ENCODE peak calls at places on chromosomes 3 and 15, in eight cellular contexts. B is effector memory CD4-positive, alpha-beta T cell; W is SJSA1; R is neuronal stem cell; S is sigmoid colon; E is lung; T is CD4-positive, alpha-beta memory T cell; N is IMR-90. U is an unnamed sample.

GRCh38 chr3:150639262-150639661 is 36.1 kb downstream of the SELENOT start:
- DNase-seq in B (no peak), W (no peak), R (no peak), S (no peak), E (no peak), T (no peak), N (peak; percentile 24), U (no peak)

GRCh38 chr3:101940521-101940992 is 91.2 kb downstream of the NFKBIZ start:
- DNase-seq in B (no peak), W (peak; percentile 84), R (peak; percentile 11), S (peak; percentile 76), E (peak; percentile 41), T (no peak), N (peak; percentile 98), U (peak; percentile 34)

GRCh38 chr3:58375209-58375608 is 42.5 kb downstream of the PXK start:
- DNase-seq in B (no peak), W (no peak), R (no peak), S (no peak), E (no peak), T (no peak), N (no peak), U (no peak)

GRCh38 chr15:80996247-80996646 is 4.5 kb upstream of the TLNRD1 start:
- DNase-seq in B (no peak), W (no peak), R (no peak), S (no peak), E (no peak), T (no peak), N (no peak), U (peak; percentile 57)

GRCh38 chr3:126212629-126213375 is 32.4 kb upstream of the ALDH1L1 start:
- DNase-seq in B (no peak), W (no peak), R (peak; percentile 81), S (peak; percentile 72), E (no peak), T (no peak), N (peak; percentile 12), U (peak; percentile 89)

GRCh38 chr3:147864754-147865354 is 455.7 kb downstream of the ZIC1 start:
- DNase-seq in B (no peak), W (no peak), R (peak; percentile 2), S (no peak), E (no peak), T (no peak), N (no peak), U (no peak)

GRCh38 chr3:61111764-61112163 is 139.5 kb downstream of the FHIT start:
- DNase-seq in B (no peak), W (no peak), R (no peak), S (no peak), E (no peak), T (no peak), N (no peak), U (no peak)

GRCh38 chr3:64440498-64440897 is 215.2 kb upstream of the PRICKLE2 start:
- DNase-seq in B (no peak), W (no peak), R (no peak), S (no peak), E (peak; percentile 84), T (no peak), N (peak; percentile 91), U (no peak)

GRCh38 chr3:12334786-12335185 is 45.9 kb downstream of the PPARG start:
- DNase-seq in B (no peak), W (no peak), R (no peak), S (no peak), E (no peak), T (no peak), N (no peak), U (no peak)

GRCh38 chr3:189842681-189843602 is 211.8 kb downstream of the TP63 start:
- DNase-seq in B (no peak), W (no peak), R (no peak), S (no peak), E (no peak), T (no peak), N (no peak), U (no peak)

GRCh38 chr3:143697975-143698374 is 150.3 kb downstream of the SLC9A9 start:
- DNase-seq in B (no peak), W (no peak), R (no peak), S (no peak), E (no peak), T (no peak), N (no peak), U (no peak)
- H3K4me3 ChIP-seq in B (no peak overlapping the region), W (no peak overlapping the region), R (no peak overlapping the region), S (no peak overlapping the region), E (no peak overlapping the region), T (no peak overlapping the region), N (no peak overlapping the region), U (no peak overlapping the region)

DNA sequence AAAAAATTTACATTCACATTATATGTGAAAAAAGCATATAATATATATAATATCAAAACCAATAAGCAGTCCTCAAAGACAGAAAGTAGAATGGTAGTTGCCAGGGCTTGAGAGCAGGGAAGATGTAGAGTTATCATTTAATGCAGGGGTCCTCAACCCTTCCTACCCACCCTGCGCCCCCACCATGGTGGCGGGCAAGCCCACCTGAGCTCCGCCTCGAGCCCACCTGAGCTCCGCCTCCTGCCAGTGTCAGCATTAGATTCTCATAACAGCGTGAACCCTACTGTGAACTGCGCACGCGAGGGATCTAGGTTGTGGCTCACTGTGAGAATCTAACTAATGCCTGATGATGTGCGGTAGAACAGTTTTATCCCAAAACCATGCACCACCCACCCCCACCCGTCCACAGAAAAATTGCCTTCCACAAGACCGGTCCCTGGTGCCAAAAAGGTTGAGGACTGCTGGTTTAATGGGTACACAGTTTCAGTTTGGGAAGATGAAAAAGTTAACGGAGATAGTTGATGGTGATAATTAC is 3.0 kb downstream of the TRIM59 start:
- DNase-seq in B (no peak), W (no peak), R (no peak), S (no peak), E (no peak), T (no peak), N (no peak), U (no peak)
- H3K36me3 ChIP-seq in B (no peaks in the 10 kb centered on the region), W (peaks cover 74% of the 10 kb centered on the region), R (no peaks in the 10 kb centered on the region), S (no peaks in the 10 kb centered on the region), E (no peaks in the 10 kb centered on the region), T (no peaks in the 10 kb centered on the region), N (peaks cover 5% of the 10 kb centered on the region), U (peaks cover 6% of the 10 kb centered on the region)

GRCh38 chr3:16174976-16175901 is 759 bp downstream of the GALNT15 start:
- DNase-seq in B (no peak), W (no peak), R (no peak), S (no peak), E (no peak), T (no peak), N (no peak), U (no peak)

GRCh38 chr3:16177962-16178627 is 3.6 kb downstream of the GALNT15 start:
- DNase-seq in B (peak; percentile 11), W (peak; percentile 94), R (peak; percentile 66), S (peak; percentile 91), E (peak; percentile 73), T (peak; percentile 35), N (peak; percentile 86), U (peak; percentile 93)

GRCh38 chr3:16178628-16178988 is 4.1 kb downstream of the GALNT15 start:
- DNase-seq in B (no peak), W (no peak), R (no peak), S (no peak), E (no peak), T (no peak), N (no peak), U (no peak)

GRCh38 chr3:16174389-16174788 is at the start of gene GALNT15:
- DNase-seq in B (no peak), W (peak; percentile 81), R (no peak), S (peak; percentile 96), E (peak; percentile 72), T (no peak), N (peak; percentile 98), U (no peak)

DNA sequence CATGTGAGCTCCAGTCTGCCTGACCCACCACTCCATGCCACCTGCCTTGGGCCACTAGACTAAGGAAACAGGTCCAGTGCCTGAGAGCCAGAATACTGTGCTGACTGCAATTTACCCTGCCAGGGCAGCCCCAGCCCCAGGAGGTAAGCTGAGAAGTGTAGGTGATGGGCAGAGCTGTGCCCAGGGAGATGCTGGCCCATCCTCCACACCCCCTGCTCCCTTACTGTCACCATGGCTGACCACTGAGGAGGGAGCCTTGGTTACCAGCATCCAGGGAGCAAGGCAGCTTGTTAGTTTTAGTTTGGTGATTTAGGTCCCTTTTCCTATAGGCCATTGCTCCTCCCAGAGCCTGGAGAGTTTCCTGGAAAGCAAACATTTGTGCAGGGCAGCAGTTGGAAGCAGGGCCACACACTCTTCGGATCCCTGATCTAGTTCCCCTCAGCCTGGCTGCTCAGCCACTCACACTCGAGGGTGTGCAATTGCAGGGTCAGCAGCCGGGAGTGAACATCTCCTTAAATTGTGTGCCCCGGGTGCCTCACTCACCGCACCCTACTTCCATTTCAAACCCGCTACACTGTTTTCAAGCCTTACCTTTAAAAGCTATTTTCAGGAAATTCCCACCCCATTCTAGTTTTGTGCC is 2.0 kb downstream of the GALNT15 start:
- DNase-seq in B (no peak), W (no peak), R (no peak), S (no peak), E (no peak), T (no peak), N (peak; percentile 33), U (no peak)
- H3K4me3 ChIP-seq in B (no peak overlapping the region), W (no peak overlapping the region), R (no peak overlapping the region), S (peak overlapping the region; percentile 40), E (peak overlapping the region; percentile 27), T (no peak overlapping the region), N (peak overlapping the region; percentile 76), U (no peak overlapping the region)

GRCh38 chr15:41915203-41915994 is 21.5 kb upstream of the SPTBN5 start:
- DNase-seq in B (no peak), W (no peak), R (no peak), S (no peak), E (no peak), T (no peak), N (no peak), U (no peak)

GRCh38 chr15:41914406-41914805 is 20.6 kb upstream of the SPTBN5 start:
- DNase-seq in B (no peak), W (no peak), R (no peak), S (no peak), E (no peak), T (no peak), N (no peak), U (no peak)

GRCh38 chr15:41913251-41913650 is 19.4 kb upstream of the SPTBN5 start:
- DNase-seq in B (no peak), W (no peak), R (no peak), S (no peak), E (no peak), T (no peak), N (no peak), U (no peak)

GRCh38 chr15:41908681-41909461 is 15.0 kb upstream of the SPTBN5 start:
- DNase-seq in B (no peak), W (no peak), R (no peak), S (no peak), E (no peak), T (no peak), N (no peak), U (no peak)

DNA sequence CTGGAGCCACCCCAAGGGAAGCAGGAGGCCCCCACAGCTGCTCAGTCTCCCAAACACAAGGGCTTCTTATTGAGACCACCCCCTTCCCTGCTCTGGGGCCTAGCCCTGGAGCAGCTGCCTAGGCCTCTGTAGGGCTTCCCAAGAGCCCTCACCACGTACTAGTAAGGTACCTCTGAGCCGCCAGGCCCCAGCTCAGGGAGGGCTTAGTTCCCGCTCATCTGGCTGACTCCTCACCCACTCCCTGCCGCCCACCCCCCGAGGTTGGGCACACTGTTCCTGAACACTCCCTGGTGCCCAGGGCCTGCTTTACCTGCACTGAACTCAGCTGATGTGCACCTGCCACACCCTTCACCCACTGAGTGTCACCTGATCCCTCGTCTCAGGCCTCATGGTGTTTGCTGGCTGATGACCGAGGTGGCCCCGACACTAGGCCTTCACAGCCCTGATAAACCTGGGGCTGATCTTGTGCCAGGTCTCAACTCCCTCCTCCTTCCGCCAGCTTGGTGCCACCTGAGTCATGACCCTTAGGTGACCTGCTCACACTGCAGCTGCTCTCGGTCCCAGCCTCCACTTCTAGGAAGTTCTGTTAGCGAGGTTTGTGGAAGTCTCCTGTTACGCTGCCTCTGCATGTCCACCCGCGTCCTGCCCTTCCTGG is 18.0 kb upstream of the SPTBN5 start:
- DNase-seq in B (no peak), W (no peak), R (no peak), S (no peak), E (no peak), T (no peak), N (no peak), U (no peak)
- H3K36me3 ChIP-seq in B (peaks cover 46% of the 10 kb centered on the region), W (peaks cover 84% of the 10 kb centered on the region), R (peaks cover 16% of the 10 kb centered on the region), S (peaks cover 6% of the 10 kb centered on the region), E (peaks cover 8% of the 10 kb centered on the region), T (peaks cover 27% of the 10 kb centered on the region), N (peaks cover 16% of the 10 kb centered on the region), U (peaks cover 22% of the 10 kb centered on the region)

U was measured in H7.